ENCODE peak calls at places on chromosomes 12 and 14, in four cellular contexts. S, Q, X and M are unnamed samples.

GRCh38 chr12:107921062-107921461 is 146.6 kb downstream of the ASCL4 start:
- DNase-seq in X (no peak), Q (no peak), S (no peak), M (no peak)

GRCh38 chr14:72516936-72517408 is 376.9 kb downstream of the DPF3 start:
- DNase-seq in X (peak), Q (peak), S (peak), M (peak)

GRCh38 chr12:4069046-4070010 is 196.1 kb upstream of the PARP11 start:
- DNase-seq in S (no peak), Q (peak), X (no peak), M (no peak)

GRCh38 chr12:31773867-31774266 is 45.0 kb upstream of the AMN1 start:
- DNase-seq in Q (peak), X (no peak), S (no peak), M (no peak)

GRCh38 chr12:119528241-119528640 is 65.3 kb upstream of the TMEM233 start:
- DNase-seq in Q (peak), S (no peak), X (peak), M (peak)

GRCh38 chr12:107486140-107486892 is 199.3 kb upstream of the PWP1 start:
- DNase-seq in Q (no peak), S (no peak), X (no peak), M (no peak)

GRCh38 chr12:26721800-26722199 is 111.2 kb downstream of the ITPR2 start:
- DNase-seq in X (peak), Q (no peak), S (peak), M (peak)

GRCh38 chr14:104216457-104216856 is 78.1 kb downstream of the KIF26A start:
- DNase-seq in X (no peak), Q (no peak), S (no peak), M (no peak)

GRCh38 chr12:48933664-48934311 is 8.5 kb upstream of the FKBP11 start:
- DNase-seq in S (no peak), X (no peak), Q (peak), M (no peak)

GRCh38 chr14:21528381-21529348 is 2.5 kb upstream of the SALL2 start:
- DNase-seq in S (no peak), X (no peak), Q (no peak), M (no peak)

GRCh38 chr12:14384783-14385638 is 19.5 kb downstream of the ATF7IP start:
- DNase-seq in Q (peak), S (peak), X (peak), M (peak)

GRCh38 chr14:102220031-102220430 is 80.3 kb downstream of the WDR20 start:
- DNase-seq in Q (peak), X (no peak), S (no peak), M (no peak)

GRCh38 chr14:99524804-99525698 is 43.8 kb downstream of the CCNK start:
- DNase-seq in X (no peak), S (no peak), Q (no peak), M (peak)

GRCh38 chr12:108148521-108149074 is 19.5 kb downstream of the WSCD2 start:
- DNase-seq in X (no peak), S (no peak), Q (no peak), M (no peak)

GRCh38 chr12:22687677-22688076 is 62.7 kb downstream of the ETNK1 start:
- DNase-seq in S (no peak), X (no peak), Q (peak), M (peak)

GRCh38 chr12:79927772-79928474 is 7.0 kb downstream of the PPP1R12A start:
- DNase-seq in X (no peak), S (no peak), Q (peak), M (peak)

GRCh38 chr14:69043007-69043444 is 63.9 kb upstream of the ACTN1 start:
- DNase-seq in S (no peak), Q (no peak), X (no peak), M (no peak)

GRCh38 chr12:121009744-121010143 is 6.5 kb downstream of the C12orf43 start:
- DNase-seq in X (peak), S (peak), Q (no peak), M (peak)